ENCODE peak calls at places on chromosome 12, in five cellular contexts. One of them, this sample, is unnamed.
A peak's percentile ranks its signal among the peaks of the same experiment; 100 is the strongest.

GRCh38 chr12:44833561-44833960 is 42.6 kb downstream of the NELL2 start:
- DNase-seq in adipocyte: no peak
- DNase-seq in hippocampal formation: no peak
- DNase-seq in activated T-cell treated with anti-CD3 and anti-CD28 coated beads, Interleukin-2, amount 50 U/mL, for 24 hours: no peak
- DNase-seq in EH: no peak
- DNase-seq in this sample: no peak

GRCh38 chr12:108616941-108617858 is 16.5 kb downstream of the SELPLG start:
- DNase-seq in adipocyte: no peak
- DNase-seq in hippocampal formation: peak; percentile 12
- DNase-seq in activated T-cell treated with anti-CD3 and anti-CD28 coated beads, Interleukin-2, amount 50 U/mL, for 24 hours: peak; percentile 83
- DNase-seq in EH: peak; percentile 35
- DNase-seq in this sample: no peak

GRCh38 chr12:109715310-109716091 is 1.9 kb downstream of the FAM222A start:
- DNase-seq in adipocyte: no peak
- DNase-seq in hippocampal formation: peak; percentile 13
- DNase-seq in activated T-cell treated with anti-CD3 and anti-CD28 coated beads, Interleukin-2, amount 50 U/mL, for 24 hours: no peak
- DNase-seq in EH: no peak
- DNase-seq in this sample: no peak

GRCh38 chr12:61291647-61292046 is 968.6 kb upstream of the USP15 start:
- DNase-seq in adipocyte: no peak
- DNase-seq in hippocampal formation: no peak
- DNase-seq in activated T-cell treated with anti-CD3 and anti-CD28 coated beads, Interleukin-2, amount 50 U/mL, for 24 hours: no peak
- DNase-seq in EH: no peak
- DNase-seq in this sample: no peak

GRCh38 chr12:103729499-103729898 is 111.5 kb downstream of the NT5DC3 start:
- DNase-seq in adipocyte: no peak
- DNase-seq in hippocampal formation: no peak
- DNase-seq in activated T-cell treated with anti-CD3 and anti-CD28 coated beads, Interleukin-2, amount 50 U/mL, for 24 hours: no peak
- DNase-seq in EH: no peak
- DNase-seq in this sample: no peak

GRCh38 chr12:116295327-116296263 is 18.1 kb upstream of the MED13L start:
- DNase-seq in adipocyte: no peak
- DNase-seq in hippocampal formation: no peak
- DNase-seq in activated T-cell treated with anti-CD3 and anti-CD28 coated beads, Interleukin-2, amount 50 U/mL, for 24 hours: no peak
- DNase-seq in EH: peak; percentile 82
- DNase-seq in this sample: no peak

GRCh38 chr12:125549836-125550235 is 484.6 kb downstream of the AACS start:
- DNase-seq in adipocyte: no peak
- DNase-seq in hippocampal formation: no peak
- DNase-seq in activated T-cell treated with anti-CD3 and anti-CD28 coated beads, Interleukin-2, amount 50 U/mL, for 24 hours: no peak
- DNase-seq in EH: no peak
- DNase-seq in this sample: no peak

GRCh38 chr12:12870454-12870853 is 20.9 kb upstream of the GPRC5A start:
- DNase-seq in adipocyte: peak; percentile 71
- DNase-seq in hippocampal formation: no peak
- DNase-seq in activated T-cell treated with anti-CD3 and anti-CD28 coated beads, Interleukin-2, amount 50 U/mL, for 24 hours: no peak
- DNase-seq in EH: peak; percentile 100
- DNase-seq in this sample: no peak

GRCh38 chr12:52517888-52518287 is 2.3 kb downstream of the KRT5 start:
- DNase-seq in adipocyte: no peak
- DNase-seq in hippocampal formation: no peak
- DNase-seq in activated T-cell treated with anti-CD3 and anti-CD28 coated beads, Interleukin-2, amount 50 U/mL, for 24 hours: no peak
- DNase-seq in EH: no peak
- DNase-seq in this sample: peak; percentile 80

GRCh38 chr12:31201382-31201781 is 124.6 kb downstream of the SINHCAF start:
- DNase-seq in adipocyte: no peak
- DNase-seq in hippocampal formation: no peak
- DNase-seq in activated T-cell treated with anti-CD3 and anti-CD28 coated beads, Interleukin-2, amount 50 U/mL, for 24 hours: no peak
- DNase-seq in EH: no peak
- DNase-seq in this sample: no peak

GRCh38 chr12:15751741-15752140 is 37.4 kb downstream of the EPS8 start:
- DNase-seq in adipocyte: no peak
- DNase-seq in hippocampal formation: no peak
- DNase-seq in activated T-cell treated with anti-CD3 and anti-CD28 coated beads, Interleukin-2, amount 50 U/mL, for 24 hours: no peak
- DNase-seq in EH: no peak
- DNase-seq in this sample: no peak

GRCh38 chr12:57842342-57843294 is 3.9 kb downstream of the CTDSP2 start:
- DNase-seq in adipocyte: peak; percentile 43
- DNase-seq in hippocampal formation: no peak
- DNase-seq in activated T-cell treated with anti-CD3 and anti-CD28 coated beads, Interleukin-2, amount 50 U/mL, for 24 hours: peak; percentile 50
- DNase-seq in EH: peak; percentile 52
- DNase-seq in this sample: no peak

GRCh38 chr12:94326727-94327126 is 132.9 kb downstream of the CEP83 start:
- DNase-seq in adipocyte: peak; percentile 34
- DNase-seq in hippocampal formation: no peak
- DNase-seq in activated T-cell treated with anti-CD3 and anti-CD28 coated beads, Interleukin-2, amount 50 U/mL, for 24 hours: no peak
- DNase-seq in EH: peak; percentile 92
- DNase-seq in this sample: no peak

GRCh38 chr12:11823043-11823442 is 173.6 kb downstream of the ETV6 start:
- DNase-seq in adipocyte: peak; percentile 52
- DNase-seq in hippocampal formation: no peak
- DNase-seq in activated T-cell treated with anti-CD3 and anti-CD28 coated beads, Interleukin-2, amount 50 U/mL, for 24 hours: no peak
- DNase-seq in EH: peak; percentile 93
- DNase-seq in this sample: no peak

GRCh38 chr12:24902521-24903304 is 46.2 kb downstream of the BCAT1 start:
- DNase-seq in adipocyte: peak; percentile 72
- DNase-seq in hippocampal formation: peak; percentile 44
- DNase-seq in activated T-cell treated with anti-CD3 and anti-CD28 coated beads, Interleukin-2, amount 50 U/mL, for 24 hours: peak; percentile 61
- DNase-seq in EH: peak; percentile 80
- DNase-seq in this sample: peak; percentile 41

GRCh38 chr12:120286768-120287490 is 4.8 kb downstream of the RNU4-2 start:
- DNase-seq in adipocyte: peak; percentile 15
- DNase-seq in hippocampal formation: no peak
- DNase-seq in activated T-cell treated with anti-CD3 and anti-CD28 coated beads, Interleukin-2, amount 50 U/mL, for 24 hours: no peak
- DNase-seq in EH: peak; percentile 36
- DNase-seq in this sample: no peak

GRCh38 chr12:95548056-95548538 is 3.2 kb downstream of the USP44 start:
- DNase-seq in adipocyte: peak; percentile 18
- DNase-seq in hippocampal formation: no peak
- DNase-seq in activated T-cell treated with anti-CD3 and anti-CD28 coated beads, Interleukin-2, amount 50 U/mL, for 24 hours: peak; percentile 72
- DNase-seq in EH: no peak
- DNase-seq in this sample: no peak

GRCh38 chr12:33253123-33253522 is 186.5 kb downstream of the SYT10 start:
- DNase-seq in adipocyte: no peak
- DNase-seq in hippocampal formation: no peak
- DNase-seq in activated T-cell treated with anti-CD3 and anti-CD28 coated beads, Interleukin-2, amount 50 U/mL, for 24 hours: no peak
- DNase-seq in EH: no peak
- DNase-seq in this sample: no peak

GRCh38 chr12:83864064-83864463 is 1048.5 kb downstream of the SLC6A15 start:
- DNase-seq in adipocyte: no peak
- DNase-seq in hippocampal formation: no peak
- DNase-seq in activated T-cell treated with anti-CD3 and anti-CD28 coated beads, Interleukin-2, amount 50 U/mL, for 24 hours: no peak
- DNase-seq in EH: peak; percentile 28
- DNase-seq in this sample: no peak

GRCh38 chr12:105107176-105107496 is 395 bp upstream of the WASHC4 start:
- DNase-seq in adipocyte: peak; percentile 78
- DNase-seq in hippocampal formation: no peak
- DNase-seq in activated T-cell treated with anti-CD3 and anti-CD28 coated beads, Interleukin-2, amount 50 U/mL, for 24 hours: no peak
- DNase-seq in EH: peak; percentile 66
- DNase-seq in this sample: no peak

GRCh38 chr12:27571463-27571862 is 47.5 kb downstream of the PPFIBP1 start:
- DNase-seq in adipocyte: peak; percentile 71
- DNase-seq in hippocampal formation: no peak
- DNase-seq in activated T-cell treated with anti-CD3 and anti-CD28 coated beads, Interleukin-2, amount 50 U/mL, for 24 hours: no peak
- DNase-seq in EH: peak; percentile 91
- DNase-seq in this sample: no peak

GRCh38 chr12:130849561-130850417 is 10.7 kb upstream of the STX2 start:
- DNase-seq in adipocyte: no peak
- DNase-seq in hippocampal formation: no peak
- DNase-seq in activated T-cell treated with anti-CD3 and anti-CD28 coated beads, Interleukin-2, amount 50 U/mL, for 24 hours: no peak
- DNase-seq in EH: no peak
- DNase-seq in this sample: no peak

GRCh38 chr12:12439636-12440035 is 82.8 kb downstream of the BORCS5 start:
- DNase-seq in adipocyte: no peak
- DNase-seq in hippocampal formation: no peak
- DNase-seq in activated T-cell treated with anti-CD3 and anti-CD28 coated beads, Interleukin-2, amount 50 U/mL, for 24 hours: peak; percentile 56
- DNase-seq in EH: peak; percentile 23
- DNase-seq in this sample: no peak

GRCh38 chr12:87670448-87670847 is 358.8 kb downstream of the C12orf50 start:
- DNase-seq in adipocyte: no peak
- DNase-seq in hippocampal formation: no peak
- DNase-seq in activated T-cell treated with anti-CD3 and anti-CD28 coated beads, Interleukin-2, amount 50 U/mL, for 24 hours: no peak
- DNase-seq in EH: no peak
- DNase-seq in this sample: no peak

GRCh38 chr12:12333980-12334709 is 15.9 kb downstream of the MANSC1 start:
- DNase-seq in adipocyte: peak; percentile 58
- DNase-seq in hippocampal formation: no peak
- DNase-seq in activated T-cell treated with anti-CD3 and anti-CD28 coated beads, Interleukin-2, amount 50 U/mL, for 24 hours: peak; percentile 68
- DNase-seq in EH: peak; percentile 63
- DNase-seq in this sample: no peak

GRCh38 chr12:27821259-27821973 is 41.4 kb upstream of the MANSC4 start:
- DNase-seq in adipocyte: peak; percentile 92
- DNase-seq in hippocampal formation: no peak
- DNase-seq in activated T-cell treated with anti-CD3 and anti-CD28 coated beads, Interleukin-2, amount 50 U/mL, for 24 hours: peak; percentile 54
- DNase-seq in EH: peak; percentile 68
- DNase-seq in this sample: peak; percentile 54

GRCh38 chr12:80353254-80353653 is 90.8 kb upstream of the PTPRQ start:
- DNase-seq in adipocyte: peak; percentile 69
- DNase-seq in hippocampal formation: no peak
- DNase-seq in activated T-cell treated with anti-CD3 and anti-CD28 coated beads, Interleukin-2, amount 50 U/mL, for 24 hours: no peak
- DNase-seq in EH: peak; percentile 45
- DNase-seq in this sample: no peak

GRCh38 chr12:26121841-26122680 is 2.8 kb downstream of the BHLHE41 start:
- DNase-seq in adipocyte: peak; percentile 62
- DNase-seq in hippocampal formation: peak; percentile 35
- DNase-seq in activated T-cell treated with anti-CD3 and anti-CD28 coated beads, Interleukin-2, amount 50 U/mL, for 24 hours: no peak
- DNase-seq in EH: peak; percentile 51
- DNase-seq in this sample: no peak

GRCh38 chr12:57803317-57803893 is 15.1 kb downstream of the AVIL start:
- DNase-seq in adipocyte: peak; percentile 71
- DNase-seq in hippocampal formation: peak; percentile 10
- DNase-seq in activated T-cell treated with anti-CD3 and anti-CD28 coated beads, Interleukin-2, amount 50 U/mL, for 24 hours: peak; percentile 44
- DNase-seq in EH: peak; percentile 66
- DNase-seq in this sample: no peak

GRCh38 chr12:17438141-17438540 is 651.9 kb downstream of the RERGL start:
- DNase-seq in adipocyte: no peak
- DNase-seq in hippocampal formation: no peak
- DNase-seq in activated T-cell treated with anti-CD3 and anti-CD28 coated beads, Interleukin-2, amount 50 U/mL, for 24 hours: no peak
- DNase-seq in EH: no peak
- DNase-seq in this sample: no peak

GRCh38 chr12:65993173-65993572 is 137.4 kb downstream of the LLPH start:
- DNase-seq in adipocyte: no peak
- DNase-seq in hippocampal formation: no peak
- DNase-seq in activated T-cell treated with anti-CD3 and anti-CD28 coated beads, Interleukin-2, amount 50 U/mL, for 24 hours: no peak
- DNase-seq in EH: no peak
- DNase-seq in this sample: no peak

GRCh38 chr12:52193991-52194390 is 2.2 kb upstream of the KRT80 start:
- DNase-seq in adipocyte: peak; percentile 55
- DNase-seq in hippocampal formation: no peak
- DNase-seq in activated T-cell treated with anti-CD3 and anti-CD28 coated beads, Interleukin-2, amount 50 U/mL, for 24 hours: no peak
- DNase-seq in EH: peak; percentile 70
- DNase-seq in this sample: no peak

GRCh38 chr12:108328420-108328819 is 10.7 kb downstream of the CMKLR1 start:
- DNase-seq in adipocyte: no peak
- DNase-seq in hippocampal formation: no peak
- DNase-seq in activated T-cell treated with anti-CD3 and anti-CD28 coated beads, Interleukin-2, amount 50 U/mL, for 24 hours: no peak
- DNase-seq in EH: no peak
- DNase-seq in this sample: no peak

GRCh38 chr12:45726594-45727300 is 2.8 kb upstream of the ARID2 start:
- DNase-seq in adipocyte: peak; percentile 79
- DNase-seq in hippocampal formation: peak; percentile 72
- DNase-seq in activated T-cell treated with anti-CD3 and anti-CD28 coated beads, Interleukin-2, amount 50 U/mL, for 24 hours: peak; percentile 68
- DNase-seq in EH: peak; percentile 53
- DNase-seq in this sample: no peak

GRCh38 chr12:2794261-2794735 is 472 bp upstream of the FKBP4 start:
- DNase-seq in adipocyte: no peak
- DNase-seq in hippocampal formation: peak; percentile 79
- DNase-seq in activated T-cell treated with anti-CD3 and anti-CD28 coated beads, Interleukin-2, amount 50 U/mL, for 24 hours: peak; percentile 70
- DNase-seq in EH: peak; percentile 17
- DNase-seq in this sample: peak; percentile 73

GRCh38 chr12:111430418-111431353 is 25.0 kb downstream of the SH2B3 start:
- DNase-seq in adipocyte: no peak
- DNase-seq in hippocampal formation: no peak
- DNase-seq in activated T-cell treated with anti-CD3 and anti-CD28 coated beads, Interleukin-2, amount 50 U/mL, for 24 hours: peak; percentile 79
- DNase-seq in EH: no peak
- DNase-seq in this sample: no peak

GRCh38 chr12:31228811-31229792 is 96.8 kb downstream of the SINHCAF start:
- DNase-seq in adipocyte: no peak
- DNase-seq in hippocampal formation: peak; percentile 39
- DNase-seq in activated T-cell treated with anti-CD3 and anti-CD28 coated beads, Interleukin-2, amount 50 U/mL, for 24 hours: no peak
- DNase-seq in EH: no peak
- DNase-seq in this sample: peak; percentile 32

This sample was measured in putamen.